ENCODE peak calls at places on chromosomes 11 and 22, in five cellular contexts. Z is ovary, C is A549, X is NB4, V is hepatocyte. R is an unnamed sample.

GRCh38 chr22:41532908-41533825 is 11.1 kb downstream of the POLR3H start:
- DNase-seq in Z (peak; percentile 84), C (peak; percentile 47), X (peak; percentile 73), V (peak; percentile 88), R (peak; percentile 34)

GRCh38 chr22:19782533-19782932 is 22.0 kb downstream of the TBX1 start:
- DNase-seq in Z (no peak), C (no peak), X (no peak), V (no peak), R (no peak)

GRCh38 chr11:86978756-86979608 is 23.8 kb upstream of the FZD4 start:
- DNase-seq in Z (no peak), C (peak; percentile 38), X (peak; percentile 64), V (peak; percentile 48), R (peak; percentile 61)

GRCh38 chr11:73268671-73269271 is 3.4 kb upstream of the P2RY6 start:
- DNase-seq in Z (no peak), C (no peak), X (no peak), V (no peak), R (no peak)

GRCh38 chr11:74005721-74006517 is 3.0 kb downstream of the UCP3 start:
- DNase-seq in Z (no peak), C (no peak), X (no peak), V (no peak), R (no peak)

GRCh38 chr11:46003647-46004046 is 81.2 kb downstream of the LARGE2 start:
- DNase-seq in Z (no peak), C (no peak), X (peak; percentile 67), V (no peak), R (no peak)

GRCh38 chr11:67352546-67353316 is 615 bp downstream of the POLD4 start:
- DNase-seq in Z (peak; percentile 64), C (no peak), X (peak; percentile 83), V (peak; percentile 70), R (peak; percentile 36)

GRCh38 chr22:23147632-23148387 is 2.5 kb downstream of the RAB36 start:
- DNase-seq in Z (no peak), C (no peak), X (no peak), V (peak; percentile 61), R (peak; percentile 84)

GRCh38 chr11:134331565-134332188 is at the start of gene GLB1L2:
- DNase-seq in Z (peak; percentile 88), C (peak; percentile 43), X (peak; percentile 37), V (peak; percentile 90), R (peak; percentile 29)

GRCh38 chr11:18706330-18707243 is 8.0 kb downstream of the TMEM86A start:
- DNase-seq in Z (peak; percentile 80), C (no peak), X (no peak), V (no peak), R (peak; percentile 57)

GRCh38 chr11:120186799-120187591 is 23.8 kb upstream of the OAF start:
- DNase-seq in Z (peak; percentile 41), C (no peak), X (no peak), V (peak; percentile 63), R (peak; percentile 93)

GRCh38 chr22:23457586-23457985 is 122.5 kb downstream of the IGLL1 start:
- DNase-seq in Z (peak; percentile 45), C (no peak), X (peak; percentile 18), V (no peak), R (no peak)

GRCh38 chr11:84501750-84502149 is 1125.4 kb downstream of the DLG2 start:
- DNase-seq in Z (no peak), C (no peak), X (no peak), V (no peak), R (no peak)

GRCh38 chr11:134037093-134037908 is 31.6 kb upstream of the JAM3 start:
- DNase-seq in Z (peak; percentile 89), C (no peak), X (peak; percentile 70), V (peak; percentile 88), R (no peak)

GRCh38 chr11:67376873-67377808 is 3.7 kb upstream of the CLCF1 start:
- DNase-seq in Z (peak; percentile 36), C (no peak), X (no peak), V (no peak), R (no peak)

GRCh38 chr11:128802358-128802981 is 64.6 kb downstream of the KCNJ1 start:
- DNase-seq in Z (no peak), C (peak; percentile 43), X (no peak), V (peak; percentile 39), R (peak; percentile 33)

GRCh38 chr22:18983120-18983651 is 47.1 kb upstream of the PRODH start:
- DNase-seq in Z (no peak), C (no peak), X (no peak), V (no peak), R (no peak)

GRCh38 chr11:13884159-13884799 is 78.2 kb upstream of the SPON1 start:
- DNase-seq in Z (no peak), C (no peak), X (no peak), V (no peak), R (peak; percentile 92)

GRCh38 chr22:29154364-29155048 is 51.2 kb upstream of the EMID1 start:
- DNase-seq in Z (peak; percentile 86), C (peak; percentile 35), X (peak; percentile 82), V (peak; percentile 86), R (peak; percentile 36)

GRCh38 chr11:5928811-5929210 is 13.2 kb upstream of the OR56A3 start:
- DNase-seq in Z (no peak), C (no peak), X (no peak), V (no peak), R (no peak)

GRCh38 chr11:92227233-92227593 is 2.6 kb downstream of the FAT3 start:
- DNase-seq in Z (no peak), C (no peak), X (no peak), V (no peak), R (no peak)

GRCh38 chr11:59822989-59823566 is 12.5 kb upstream of the MRPL16 start:
- DNase-seq in Z (no peak), C (peak; percentile 32), X (peak; percentile 87), V (peak; percentile 73), R (peak; percentile 72)

GRCh38 chr22:49155809-49156580 is 671.7 kb downstream of the BRD1 start:
- DNase-seq in Z (no peak), C (no peak), X (peak; percentile 9), V (no peak), R (no peak)

GRCh38 chr22:42217019-42217751 is 53.3 kb downstream of the TCF20 start:
- DNase-seq in Z (no peak), C (no peak), X (no peak), V (peak; percentile 33), R (no peak)

GRCh38 chr11:64318694-64319420 is 936 bp downstream of the PRDX5 start:
- DNase-seq in Z (peak; percentile 66), C (no peak), X (no peak), V (peak; percentile 25), R (no peak)

DNA sequence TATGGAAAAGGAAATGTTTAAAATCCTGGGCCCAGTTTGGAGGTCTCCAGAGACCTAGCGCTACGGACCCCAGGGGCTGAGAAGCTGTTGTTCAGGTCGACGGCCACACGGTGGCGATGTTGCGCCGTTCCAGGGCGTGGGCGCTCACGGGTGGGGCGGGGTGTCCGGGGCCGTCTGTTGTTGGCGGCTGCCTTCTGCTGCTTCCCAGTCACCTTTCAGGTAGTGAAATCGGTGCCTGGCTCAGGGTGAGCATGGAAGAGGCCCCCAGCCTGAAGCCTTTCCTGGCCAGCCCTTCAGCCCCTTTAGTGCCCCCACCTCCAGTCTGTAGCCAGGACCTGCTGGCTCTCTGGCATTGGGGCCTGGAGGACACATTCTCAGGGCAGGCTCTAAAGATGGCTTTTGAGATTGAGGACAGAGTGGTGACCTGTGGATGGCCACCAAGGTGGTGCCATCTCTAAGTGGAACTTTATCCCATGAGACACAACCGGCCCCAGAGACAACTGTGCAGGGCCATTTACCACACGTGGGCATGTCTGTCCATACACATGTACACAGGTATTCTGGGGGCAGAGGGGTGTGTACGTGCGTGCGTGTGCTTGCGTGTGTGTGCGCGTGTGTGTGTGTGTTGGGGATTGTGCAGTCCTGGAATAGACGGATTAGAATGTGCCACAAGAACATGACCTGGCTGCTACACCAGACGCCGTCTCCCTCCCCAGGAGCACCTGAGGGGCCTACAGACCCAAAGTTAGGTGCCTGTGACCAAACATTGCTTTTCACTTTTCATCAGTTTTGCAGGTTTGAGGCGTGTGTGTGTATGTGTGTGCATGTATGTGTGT is 53.8 kb downstream of the ST14 start:
- DNase-seq in Z (peak; percentile 52), C (peak; percentile 58), X (peak; percentile 65), V (peak; percentile 78), R (peak; percentile 11)
- TF ChIP-seq CTCF in Z (peak; percentile 64), C (peak; percentile 75), X (peak; percentile 72), V (peak; percentile 99), R (peak; percentile 93)

GRCh38 chr11:47242596-47243192 is 5.9 kb downstream of the ACP2 start:
- DNase-seq in Z (no peak), C (no peak), X (no peak), V (no peak), R (no peak)
- H3K4me3 ChIP-seq in Z (no peak overlapping the region), C (no peak overlapping the region), X (no peak overlapping the region), V (no peak overlapping the region), R (no peak overlapping the region)

DNA sequence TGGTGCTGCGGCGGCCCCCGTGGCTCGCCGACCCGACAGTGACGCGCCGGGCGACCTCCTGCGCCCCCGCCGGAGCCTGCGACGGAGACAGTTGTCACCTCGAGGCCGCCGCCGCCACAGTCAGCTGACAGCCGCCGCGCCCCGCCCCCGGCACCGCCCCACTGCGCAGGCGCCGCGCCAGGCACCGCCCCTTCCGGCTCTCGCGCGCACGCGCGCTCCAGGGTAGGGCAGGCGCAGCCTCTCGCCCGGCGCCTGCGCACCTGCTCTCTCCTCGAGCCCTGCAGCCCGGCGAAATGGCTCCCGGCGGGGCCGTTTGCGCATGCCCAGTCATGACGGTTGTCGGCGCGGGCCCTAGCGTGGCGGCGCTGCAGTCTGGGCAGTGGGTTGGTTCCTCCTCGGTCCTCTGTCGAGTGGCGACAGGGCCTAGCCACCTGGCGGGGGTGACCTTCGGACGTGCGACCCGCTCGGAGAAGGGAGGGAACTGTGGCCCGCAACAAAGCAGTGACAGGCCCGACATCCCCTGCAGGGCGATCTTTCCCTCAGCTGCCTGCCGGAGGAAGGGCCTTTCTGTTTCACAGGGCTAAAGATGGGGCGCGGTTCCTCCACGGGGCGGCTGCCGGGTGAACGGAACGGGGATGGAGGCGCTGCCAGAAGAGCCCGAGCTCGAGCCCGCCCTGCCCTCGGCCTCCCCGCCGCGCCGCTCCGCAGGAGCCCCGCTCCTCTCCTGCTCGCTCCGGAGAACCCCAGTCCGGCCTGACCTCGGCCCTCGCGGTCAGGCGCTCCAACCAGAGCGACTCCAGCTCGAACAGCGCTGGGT is at the start of gene TOLLIP:
- DNase-seq in Z (peak; percentile 97), C (peak; percentile 99), X (peak; percentile 91), V (peak; percentile 98), R (peak; percentile 77)
- TF ChIP-seq CTCF in Z (peak; percentile 47), C (peak; percentile 9), X (peak; percentile 5), V (peak; percentile 30), R (peak; percentile 27)

GRCh38 chr11:35289821-35290220 is 129.5 kb downstream of the SLC1A2 start:
- DNase-seq in Z (no peak), C (no peak), X (peak; percentile 5), V (no peak), R (peak; percentile 42)

GRCh38 chr11:35288817-35289541 is 130.4 kb downstream of the SLC1A2 start:
- DNase-seq in Z (no peak), C (no peak), X (no peak), V (no peak), R (no peak)

GRCh38 chr11:35293034-35293433 is 126.3 kb downstream of the SLC1A2 start:
- DNase-seq in Z (no peak), C (no peak), X (no peak), V (no peak), R (no peak)

GRCh38 chr11:35292290-35292689 is 127.1 kb downstream of the SLC1A2 start:
- DNase-seq in Z (no peak), C (no peak), X (no peak), V (no peak), R (no peak)

DNA sequence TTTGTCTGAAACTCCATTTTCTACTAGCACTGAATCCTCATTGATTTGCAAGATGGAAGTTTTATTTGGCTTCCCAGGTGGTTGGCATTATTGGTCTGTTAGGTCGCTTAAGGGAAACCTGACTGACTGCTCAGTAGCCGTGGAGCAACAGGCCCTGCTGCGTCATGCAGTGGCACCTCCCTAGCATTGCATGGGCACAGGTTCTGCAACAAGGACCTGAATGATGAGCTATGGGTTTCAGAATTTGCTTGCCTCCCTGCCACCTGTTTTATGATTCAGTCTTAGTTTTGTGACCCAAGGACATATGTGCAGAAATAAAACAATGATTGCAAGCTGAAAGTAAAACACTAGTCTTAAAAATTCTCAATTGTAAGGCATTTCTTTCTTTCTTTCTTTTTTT is 128.5 kb downstream of the SLC1A2 start:
- DNase-seq in Z (no peak), C (no peak), X (no peak), V (no peak), R (peak; percentile 25)
- H3K4me3 ChIP-seq in Z (no peak overlapping the region), C (no peak overlapping the region), X (no peak overlapping the region), V (no peak overlapping the region), R (no peak overlapping the region)